ENCODE peak calls at places on chromosomes 7 and 10, in eight cellular contexts. B is GM13976, V is left lung, Q is endothelial cell, P is HFF-Myc, T is GM10248, I is AG10803, L is adrenal gland. O is an unnamed sample.

GRCh38 chr10:52212062-52212461 is 102.0 kb upstream of the DKK1 start:
- DNase-seq in P (no peak), T (no peak), Q (no peak), I (peak), L (no peak), V (no peak), B (no peak), O (no peak)

GRCh38 chr10:89235073-89235798 is 16.3 kb downstream of the LIPA start:
- DNase-seq in T (no peak), B (no peak), I (peak), V (peak), Q (no peak), P (no peak), L (peak), O (peak)

GRCh38 chr10:93309062-93309461 is 173.1 kb downstream of the MYOF start:
- DNase-seq in L (peak), P (no peak), B (no peak), I (peak), V (no peak), Q (no peak), T (no peak), O (no peak)

GRCh38 chr10:131475803-131476202 is 164.3 kb upstream of the TCERG1L start:
- DNase-seq in I (no peak), V (no peak), B (no peak), P (no peak), Q (no peak), L (no peak), T (no peak), O (no peak)

GRCh38 chr10:72086466-72087391 is 1.6 kb downstream of the SPOCK2 start:
- DNase-seq in L (peak), B (peak), Q (no peak), T (peak), P (no peak), I (no peak), V (peak), O (no peak)

GRCh38 chr10:79403441-79404230 is 41.8 kb downstream of the ZCCHC24 start:
- DNase-seq in L (peak), V (peak), P (no peak), T (no peak), B (no peak), Q (peak), I (peak), O (no peak)

GRCh38 chr10:131131726-131132561 is 179.6 kb downstream of the TCERG1L start:
- DNase-seq in B (no peak), Q (no peak), T (no peak), V (peak), P (no peak), L (no peak), I (no peak), O (no peak)

GRCh38 chr10:103616705-103617361 is 123.3 kb downstream of the NEURL1 start:
- DNase-seq in I (peak), T (no peak), P (peak), L (peak), V (peak), Q (no peak), B (no peak), O (peak)

GRCh38 chr10:45373783-45374450 is at the start of gene ALOX5:
- DNase-seq in V (peak), Q (peak), B (peak), P (no peak), T (peak), L (peak), I (no peak), O (no peak)

GRCh38 chr10:48459270-48460147 is 145.4 kb downstream of the ARHGAP22 start:
- DNase-seq in V (no peak), Q (no peak), T (no peak), I (no peak), P (no peak), L (no peak), B (no peak), O (no peak)

GRCh38 chr10:69179089-69179742 is 818 bp upstream of the SUPV3L1 start:
- DNase-seq in I (peak), L (no peak), Q (no peak), V (no peak), T (peak), P (no peak), B (no peak), O (peak)

GRCh38 chr7:142384508-142384922 is 126.7 kb upstream of the PRSS58 start:
- DNase-seq in Q (no peak), B (no peak), I (peak), P (peak), T (no peak), L (no peak), V (no peak), O (peak)

GRCh38 chr7:142476077-142476476 is 218.2 kb upstream of the PRSS58 start:
- DNase-seq in T (no peak), I (peak), L (no peak), P (no peak), V (no peak), B (no peak), Q (no peak), O (no peak)

GRCh38 chr7:135189221-135189662 is 18.7 kb upstream of the CYREN start:
- DNase-seq in B (no peak), P (no peak), L (no peak), V (no peak), Q (no peak), T (no peak), I (no peak), O (no peak)

GRCh38 chr10:12777840-12778585 is 223.5 kb downstream of the CCDC3 start:
- DNase-seq in Q (no peak), L (no peak), P (no peak), B (no peak), T (no peak), I (no peak), V (no peak), O (no peak)

GRCh38 chr7:21603477-21603876 is 60.6 kb downstream of the DNAH11 start:
- DNase-seq in Q (no peak), T (no peak), V (no peak), I (no peak), B (no peak), P (no peak), L (no peak), O (no peak)

GRCh38 chr7:20470726-20471125 is 140.0 kb downstream of the ITGB8 start:
- DNase-seq in L (no peak), P (no peak), Q (no peak), T (no peak), B (no peak), I (no peak), V (no peak), O (no peak)

GRCh38 chr7:92332782-92333181 is 87.0 kb downstream of the ANKIB1 start:
- DNase-seq in P (no peak), T (no peak), I (no peak), V (no peak), B (no peak), Q (no peak), L (no peak), O (no peak)

GRCh38 chr10:8508882-8509281 is 454.4 kb downstream of the GATA3 start:
- DNase-seq in I (no peak), T (no peak), V (no peak), P (no peak), Q (no peak), L (no peak), B (no peak), O (no peak)

GRCh38 chr10:8510471-8510870 is 456.0 kb downstream of the GATA3 start:
- DNase-seq in P (no peak), Q (no peak), V (no peak), L (no peak), I (no peak), T (no peak), B (no peak), O (no peak)

GRCh38 chr10:8511026-8511425 is 456.5 kb downstream of the GATA3 start:
- DNase-seq in V (no peak), T (no peak), P (no peak), I (no peak), L (no peak), B (no peak), Q (no peak), O (no peak)

DNA sequence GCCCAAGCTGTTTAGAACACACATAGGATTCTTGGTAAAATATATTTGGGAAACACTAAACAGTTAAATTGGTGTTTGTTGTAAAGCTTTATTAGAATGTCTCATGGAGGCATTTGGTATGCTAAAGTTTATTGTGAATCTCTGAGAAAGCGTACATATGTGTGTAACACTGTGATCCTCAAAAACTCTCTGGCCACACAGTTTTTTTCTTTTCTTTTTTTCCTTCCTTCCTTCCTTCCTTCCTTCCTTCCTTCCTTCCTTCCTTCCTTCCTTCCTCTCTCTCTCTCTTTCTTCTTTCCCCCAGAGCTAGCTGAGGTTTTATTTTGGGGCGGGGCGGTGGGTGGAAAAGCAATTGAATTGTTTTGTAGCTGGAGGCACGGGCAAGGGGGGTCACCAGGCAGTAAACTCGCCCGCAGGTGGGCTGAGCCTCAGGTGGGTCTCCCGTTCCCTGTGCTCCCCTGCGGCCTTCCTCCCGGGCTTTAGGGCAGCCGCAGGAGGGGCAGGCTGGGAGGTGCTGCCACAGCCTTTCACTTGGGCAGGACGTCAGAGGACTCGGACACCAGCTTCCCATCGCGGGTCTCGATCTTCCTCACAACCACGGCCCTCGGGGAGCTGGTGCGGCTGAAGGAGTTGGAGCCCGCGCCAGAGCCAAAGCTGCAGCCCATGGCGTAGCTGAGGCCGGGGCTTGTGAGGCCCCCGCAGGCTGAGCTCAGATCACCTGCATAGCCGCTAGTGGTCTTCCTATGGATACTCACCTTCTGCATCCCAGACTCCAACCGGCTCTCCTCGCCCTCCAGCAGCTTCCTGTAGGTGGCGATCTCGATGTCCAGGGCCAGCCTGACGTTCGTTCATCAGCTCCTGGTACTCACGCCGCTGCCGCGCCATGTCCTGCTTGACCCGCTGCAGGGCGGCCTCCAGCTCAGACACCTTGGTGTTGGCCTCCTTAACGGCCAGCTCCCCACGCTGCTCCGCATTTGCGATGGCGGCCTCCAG is 459.0 kb downstream of the GATA3 start:
- DNase-seq in I (no peak), T (no peak), B (no peak), Q (no peak), L (no peak), V (no peak), P (no peak), O (no peak)
- TF ChIP-seq CTCF in I (no peak), T (no peak), B (no peak), Q (no peak), L (no peak), V (no peak), P (no peak), O (no peak)

GRCh38 chr10:86139066-86139657 is 227.4 kb downstream of the GRID1 start:
- DNase-seq in L (no peak), T (peak), B (no peak), V (no peak), I (no peak), Q (peak), P (no peak), O (no peak)
- TF ChIP-seq CTCF in L (no peak), T (no peak), B (no peak), V (peak), I (peak), Q (peak), P (no peak), O (peak)

DNA sequence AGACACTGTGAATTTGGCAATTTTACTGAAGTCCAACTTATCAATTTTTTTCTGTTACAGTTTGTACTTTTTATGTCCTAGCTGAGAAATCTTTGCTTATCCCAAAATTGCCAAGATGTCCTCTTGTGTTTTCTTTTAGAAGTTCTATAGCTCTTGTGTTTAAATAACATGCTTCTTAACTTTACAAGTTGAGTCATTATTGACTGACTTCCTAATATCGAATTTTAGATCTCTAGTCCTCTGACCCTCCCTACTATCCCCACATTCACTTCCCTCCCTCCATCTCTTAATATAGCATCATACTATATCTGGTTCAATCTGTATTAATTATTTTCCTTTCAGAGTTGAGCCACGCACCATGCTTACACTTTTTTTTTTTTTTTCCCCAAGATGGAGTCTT is 61.9 kb downstream of the MRPL32 start:
- DNase-seq in P (no peak), I (no peak), Q (no peak), T (no peak), L (no peak), B (no peak), V (no peak), O (no peak)
- TF ChIP-seq CTCF in P (no peak), I (no peak), Q (no peak), T (no peak), L (no peak), B (no peak), V (no peak), O (no peak)

DNA sequence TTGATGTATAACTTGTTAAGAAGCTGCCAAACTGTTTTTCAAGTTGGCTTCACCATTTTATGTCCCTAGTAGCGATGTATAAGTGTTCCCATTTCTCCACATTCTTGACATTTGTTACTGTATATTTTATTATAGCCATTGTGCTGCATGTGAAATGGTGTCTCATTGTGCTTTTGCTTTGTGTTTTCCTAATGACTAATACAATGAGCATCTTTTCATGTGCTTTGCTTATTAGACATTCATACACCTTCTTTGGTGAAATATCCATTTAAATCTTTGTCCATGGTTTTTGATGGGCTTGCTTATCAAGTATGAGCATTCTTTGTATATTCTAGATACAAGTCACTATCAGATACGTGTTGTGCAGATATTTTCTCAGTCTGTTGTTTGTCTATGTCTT is 203.0 kb downstream of the CCSER2 start:
- DNase-seq in P (no peak), Q (no peak), B (no peak), V (no peak), I (no peak), T (no peak), L (no peak), O (no peak)
- TF ChIP-seq CTCF in P (no peak), Q (no peak), B (no peak), V (no peak), I (no peak), T (no peak), L (no peak), O (no peak)

GRCh38 chr7:127477285-127478039 is 85.0 kb upstream of the ZNF800 start:
- DNase-seq in P (no peak), L (no peak), V (no peak), Q (no peak), I (no peak), B (no peak), T (no peak), O (no peak)

GRCh38 chr7:127476618-127477017 is 84.1 kb upstream of the ZNF800 start:
- DNase-seq in P (no peak), I (no peak), Q (no peak), B (no peak), L (no peak), V (no peak), T (no peak), O (no peak)

GRCh38 chr7:127473409-127473808 is 80.9 kb upstream of the ZNF800 start:
- DNase-seq in V (no peak), Q (no peak), B (no peak), L (no peak), P (no peak), I (no peak), T (no peak), O (no peak)

GRCh38 chr7:127474457-127474856 is 81.9 kb upstream of the ZNF800 start:
- DNase-seq in B (no peak), L (no peak), Q (no peak), T (no peak), P (peak), I (no peak), V (no peak), O (no peak)

DNA sequence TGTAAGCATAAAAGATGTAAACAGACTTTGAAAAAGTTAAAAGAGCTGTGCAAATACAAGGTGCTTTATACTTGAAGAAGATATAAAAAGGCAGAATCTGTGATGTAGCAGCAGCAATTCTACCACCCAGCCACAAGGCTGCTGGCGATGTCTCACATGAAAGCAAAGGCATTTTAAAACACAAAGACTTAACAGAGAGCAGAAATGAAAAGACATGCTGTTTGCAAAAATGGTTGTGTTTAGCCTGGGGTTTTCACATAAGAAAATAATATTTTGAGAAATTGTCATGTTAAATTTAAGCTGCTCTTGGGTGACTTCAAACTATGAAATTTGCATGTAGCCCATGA is 85.5 kb upstream of the ZNF800 start:
- DNase-seq in I (no peak), L (no peak), B (no peak), Q (no peak), P (no peak), T (no peak), V (no peak), O (no peak)
- TF ChIP-seq CTCF in I (no peak), L (no peak), B (no peak), Q (no peak), P (no peak), T (no peak), V (no peak), O (no peak)